ENCODE peak calls at places on chromosomes 16 and 17, in five cellular contexts. T, J, M, V and G are unnamed samples.

GRCh38 chr17:77644981-77645380 is 313.5 kb upstream of the TNRC6C start:
- DNase-seq in T (no peak), J (no peak), M (no peak), V (no peak), G (peak)

GRCh38 chr17:79027925-79028491 is 4.0 kb downstream of the C1QTNF1 start:
- DNase-seq in T (no peak), J (no peak), M (no peak), V (no peak), G (no peak)

GRCh38 chr17:70369296-70369855 is 200.0 kb downstream of the KCNJ2 start:
- DNase-seq in T (no peak), J (no peak), M (no peak), V (no peak), G (no peak)

GRCh38 chr16:608019-608418 is 18.2 kb downstream of the RAB40C start:
- DNase-seq in T (no peak), J (no peak), M (no peak), V (no peak), G (no peak)

GRCh38 chr17:30229012-30229411 is 6.5 kb downstream of the SLC6A4 start:
- DNase-seq in T (no peak), J (no peak), M (no peak), V (no peak), G (no peak)

GRCh38 chr17:34584805-34585416 is 5.5 kb downstream of the TMEM132E start:
- DNase-seq in T (no peak), J (no peak), M (peak), V (no peak), G (peak)

GRCh38 chr17:42010898-42011516 is 6.2 kb downstream of the DNAJC7 start:
- DNase-seq in T (no peak), J (no peak), M (peak), V (no peak), G (peak)

GRCh38 chr16:68743664-68744063 is 6.6 kb downstream of the CDH1 start:
- DNase-seq in T (no peak), J (no peak), M (no peak), V (no peak), G (no peak)